ENCODE peak calls at places on chromosome 10, in eight cellular contexts. T, E, Y, P, J, Q, C and S are unnamed samples.

GRCh38 chr10:54613162-54613561 is 187.9 kb downstream of the PCDH15 start:
- DNase-seq in T (no peak), E (peak; percentile 29), Y (no peak), P (peak; percentile 80), J (no peak), Q (no peak), C (no peak), S (peak; percentile 1)

GRCh38 chr10:35188954-35189353 is 62.3 kb downstream of the CREM start:
- DNase-seq in T (no peak), E (no peak), Y (no peak), P (no peak), J (no peak), Q (no peak), C (no peak), S (no peak)

GRCh38 chr10:124210263-124210662 is 116.9 kb upstream of the CHST15 start:
- DNase-seq in T (no peak), E (no peak), Y (peak; percentile 40), P (no peak), J (no peak), Q (no peak), C (no peak), S (no peak)

GRCh38 chr10:60994128-60994527 is 50.1 kb upstream of the RHOBTB1 start:
- DNase-seq in T (no peak), E (no peak), Y (no peak), P (no peak), J (no peak), Q (no peak), C (no peak), S (no peak)

GRCh38 chr10:25028711-25029110 is 12.3 kb downstream of the THNSL1 start:
- DNase-seq in T (no peak), E (no peak), Y (no peak), P (peak; percentile 20), J (peak; percentile 32), Q (no peak), C (no peak), S (peak; percentile 12)

GRCh38 chr10:125104559-125104958 is 55.8 kb downstream of the CTBP2 start:
- DNase-seq in T (no peak), E (no peak), Y (no peak), P (no peak), J (no peak), Q (no peak), C (no peak), S (no peak)

GRCh38 chr10:14016011-14016536 is 314.6 kb downstream of the FRMD4A start:
- DNase-seq in T (peak; percentile 63), E (peak; percentile 40), Y (peak; percentile 88), P (no peak), J (peak; percentile 54), Q (peak; percentile 31), C (no peak), S (peak; percentile 45)

GRCh38 chr10:132556994-132557441 is 19.4 kb downstream of the INPP5A start:
- DNase-seq in T (no peak), E (no peak), Y (no peak), P (no peak), J (no peak), Q (no peak), C (no peak), S (no peak)

GRCh38 chr10:75137533-75138438 is 26.3 kb downstream of the SAMD8 start:
- DNase-seq in T (peak; percentile 29), E (peak; percentile 69), Y (no peak), P (peak; percentile 88), J (peak; percentile 72), Q (peak; percentile 67), C (no peak), S (peak; percentile 85)

GRCh38 chr10:95275726-95276366 is 15.0 kb downstream of the PDLIM1 start:
- DNase-seq in T (peak; percentile 80), E (peak; percentile 42), Y (no peak), P (no peak), J (peak; percentile 83), Q (peak; percentile 90), C (no peak), S (peak; percentile 67)

GRCh38 chr10:53135897-53136253 is 363.3 kb upstream of the MBL2 start:
- DNase-seq in T (no peak), E (no peak), Y (no peak), P (no peak), J (no peak), Q (no peak), C (no peak), S (no peak)

GRCh38 chr10:125016611-125017202 is 74.8 kb downstream of the ZRANB1 start:
- DNase-seq in T (peak; percentile 76), E (peak; percentile 68), Y (no peak), P (no peak), J (no peak), Q (peak; percentile 74), C (no peak), S (peak; percentile 49)

GRCh38 chr10:67669978-67670377 is 26.0 kb downstream of the CTNNA3 start:
- DNase-seq in T (peak; percentile 33), E (no peak), Y (no peak), P (no peak), J (peak; percentile 8), Q (peak; percentile 1), C (no peak), S (no peak)

DNA sequence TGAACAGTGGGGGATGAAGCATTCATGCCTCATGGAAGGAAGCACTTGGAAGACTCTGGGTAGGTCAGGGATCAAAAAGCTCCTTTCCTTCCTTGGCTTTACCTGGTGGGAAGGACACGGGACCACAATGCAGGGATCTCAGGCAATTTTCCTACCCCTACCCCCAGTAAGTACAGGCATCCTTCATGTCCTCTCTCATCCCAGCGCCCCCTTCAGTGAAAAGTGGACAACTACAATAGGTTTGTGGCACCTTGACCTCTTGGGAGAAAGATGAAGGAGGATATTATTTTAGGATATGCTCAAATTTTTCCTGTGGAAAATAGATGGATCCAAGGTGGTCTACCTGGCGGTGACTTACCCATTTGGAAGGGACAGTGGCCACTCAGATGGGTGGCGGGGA is 16.5 kb downstream of the AFAP1L2 start:
- DNase-seq in T (no peak), E (no peak), Y (no peak), P (no peak), J (no peak), Q (no peak), C (no peak), S (no peak)
- TF ChIP-seq CTCF in T (no peak), E (no peak), Y (no peak), P (peak; percentile 14), J (no peak), Q (no peak), C (no peak), S (no peak)

GRCh38 chr10:77810446-77811335 is 115.9 kb downstream of the DLG5 start:
- DNase-seq in T (no peak), E (no peak), Y (no peak), P (no peak), J (no peak), Q (no peak), C (no peak), S (no peak)

GRCh38 chr10:77807706-77808105 is 118.8 kb downstream of the DLG5 start:
- DNase-seq in T (no peak), E (no peak), Y (no peak), P (no peak), J (no peak), Q (no peak), C (no peak), S (no peak)

GRCh38 chr10:77806511-77807157 is 119.9 kb downstream of the DLG5 start:
- DNase-seq in T (no peak), E (no peak), Y (no peak), P (no peak), J (no peak), Q (no peak), C (no peak), S (no peak)

GRCh38 chr10:77811831-77812430 is 114.6 kb downstream of the DLG5 start:
- DNase-seq in T (no peak), E (no peak), Y (no peak), P (no peak), J (no peak), Q (no peak), C (no peak), S (no peak)

DNA sequence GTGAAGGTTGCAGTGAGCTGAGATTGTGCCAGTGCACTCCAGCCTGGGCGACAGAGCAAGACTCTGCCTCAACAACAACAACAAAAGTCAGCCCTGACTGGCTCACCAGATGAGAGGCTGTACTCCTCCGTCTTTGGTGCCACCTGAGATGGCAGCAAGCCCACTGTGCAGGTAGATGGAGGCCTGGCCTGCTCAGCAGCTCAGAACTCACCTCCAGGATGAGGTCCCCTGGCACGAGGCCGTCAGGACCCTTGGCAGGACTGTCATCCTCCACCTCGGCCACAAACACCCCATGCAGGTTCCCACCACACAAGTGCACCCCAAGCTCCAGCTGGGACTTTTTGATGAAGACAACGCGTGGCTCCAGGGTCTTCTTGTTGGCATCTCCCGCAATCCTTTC is 117.2 kb downstream of the DLG5 start:
- DNase-seq in T (no peak), E (no peak), Y (no peak), P (no peak), J (no peak), Q (no peak), C (no peak), S (no peak)
- H3K4me3 ChIP-seq in T (no peak overlapping the region), E (no peak overlapping the region), Y (no peak overlapping the region), P (no peak overlapping the region), J (no peak overlapping the region), Q (no peak overlapping the region), C (no peak overlapping the region), S (no peak overlapping the region)

GRCh38 chr10:71319800-71320392 is 837 bp downstream of the SLC29A3 start:
- DNase-seq in T (no peak), E (no peak), Y (no peak), P (no peak), J (no peak), Q (no peak), C (no peak), S (no peak)
- TF ChIP-seq CTCF in T (no peak), E (no peak), Y (no peak), P (no peak), J (no peak), Q (no peak), C (no peak), S (no peak)

GRCh38 chr10:32946108-32946507 is 11.9 kb downstream of the ITGB1 start:
- DNase-seq in T (no peak), E (no peak), Y (no peak), P (peak; percentile 73), J (no peak), Q (no peak), C (no peak), S (no peak)

GRCh38 chr10:32949221-32949678 is 8.8 kb downstream of the ITGB1 start:
- DNase-seq in T (no peak), E (no peak), Y (no peak), P (no peak), J (no peak), Q (peak; percentile 66), C (no peak), S (no peak)

GRCh38 chr10:32950457-32951109 is 7.4 kb downstream of the ITGB1 start:
- DNase-seq in T (no peak), E (no peak), Y (no peak), P (peak; percentile 72), J (no peak), Q (no peak), C (no peak), S (no peak)

GRCh38 chr10:32948451-32948850 is 9.6 kb downstream of the ITGB1 start:
- DNase-seq in T (no peak), E (no peak), Y (no peak), P (no peak), J (no peak), Q (peak; percentile 58), C (no peak), S (no peak)

DNA sequence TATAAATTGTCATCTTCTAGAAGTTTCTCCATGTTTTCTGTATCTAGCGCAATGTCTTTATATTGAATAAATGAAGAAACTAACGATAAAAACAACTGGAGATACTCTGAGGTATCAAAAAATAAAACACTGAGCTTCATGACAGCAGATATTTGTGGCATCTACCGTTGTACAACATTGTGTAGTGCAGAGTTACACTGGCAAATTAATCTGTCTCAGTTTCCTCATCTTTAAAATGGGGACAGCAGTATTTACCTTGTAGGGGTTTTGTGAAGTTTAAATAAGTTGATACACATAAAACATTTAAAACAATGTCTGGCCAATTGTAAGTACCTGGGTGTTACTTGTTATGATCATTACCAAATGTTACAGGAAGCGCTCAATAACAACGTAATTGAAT is 10.4 kb downstream of the ITGB1 start:
- DNase-seq in T (no peak), E (no peak), Y (no peak), P (no peak), J (no peak), Q (no peak), C (no peak), S (no peak)
- H3K4me3 ChIP-seq in T (no peak overlapping the region), E (no peak overlapping the region), Y (no peak overlapping the region), P (no peak overlapping the region), J (no peak overlapping the region), Q (no peak overlapping the region), C (no peak overlapping the region), S (no peak overlapping the region)